ENCODE peak calls at places on chromosomes 16 and 17, in four cellular contexts. C is cardiac fibroblast, X is GM23338, K is right lobe of liver. A is an unnamed sample.

GRCh38 chr17:29107933-29108805 is 65.2 kb downstream of the PIPOX start:
- DNase-seq in C (no peak), X (no peak), K (peak), A (no peak)

GRCh38 chr17:44267818-44268490 is at the start of gene SLC4A1:
- DNase-seq in C (no peak), X (no peak), K (no peak), A (no peak)

GRCh38 chr16:14505846-14506245 is 124.2 kb downstream of the PARN start:
- DNase-seq in C (peak), X (no peak), K (no peak), A (no peak)

GRCh38 chr17:62732125-62732524 is 76.0 kb downstream of the MARCHF10 start:
- DNase-seq in C (no peak), X (no peak), K (no peak), A (no peak)

GRCh38 chr16:50395763-50396710 is 27.2 kb upstream of the BRD7 start:
- DNase-seq in C (no peak), X (no peak), K (no peak), A (no peak)

GRCh38 chr16:967077-967541 is 3.7 kb downstream of the LMF1 start:
- DNase-seq in C (no peak), X (no peak), K (peak), A (peak)

GRCh38 chr16:734208-734980 is 6.4 kb downstream of the CIAO3 start:
- DNase-seq in C (no peak), X (no peak), K (no peak), A (peak)

GRCh38 chr17:47708864-47709541 is 15.0 kb downstream of the TBKBP1 start:
- DNase-seq in C (peak), X (peak), K (peak), A (no peak)

GRCh38 chr17:66491213-66491612 is 188.8 kb downstream of the PRKCA start:
- DNase-seq in C (no peak), X (no peak), K (no peak), A (no peak)

GRCh38 chr16:55567382-55567781 is 898 bp downstream of the CAPNS2 start:
- DNase-seq in C (peak), X (no peak), K (no peak), A (no peak)

GRCh38 chr16:80006175-80006895 is 405.8 kb upstream of the MAF start:
- DNase-seq in C (peak), X (no peak), K (no peak), A (no peak)

GRCh38 chr16:27426423-27427408 is 24.7 kb downstream of the IL21R start:
- DNase-seq in C (peak), X (peak), K (no peak), A (peak)

GRCh38 chr16:66418165-66418962 is 8.7 kb upstream of the BEAN1 start:
- DNase-seq in C (no peak), X (no peak), K (no peak), A (no peak)

GRCh38 chr16:66511615-66512500 is 38.1 kb downstream of the TK2 start:
- DNase-seq in C (peak), X (peak), K (no peak), A (peak)

GRCh38 chr17:45824901-45825492 is 19.7 kb upstream of the SPPL2C start:
- DNase-seq in C (no peak), X (no peak), K (no peak), A (no peak)

GRCh38 chr17:55421179-55421934 is at the start of gene MMD:
- DNase-seq in C (no peak), X (peak), K (peak), A (peak)

GRCh38 chr16:67441907-67442306 is 11.0 kb downstream of the HSD11B2 start:
- DNase-seq in C (no peak), X (no peak), K (peak), A (no peak)

GRCh38 chr17:47966079-47966519 is 4.8 kb upstream of the CDK5RAP3 start:
- DNase-seq in C (no peak), X (no peak), K (no peak), A (no peak)

GRCh38 chr17:60600490-60601431 is 768 bp downstream of the PPM1D start:
- DNase-seq in C (peak), X (peak), K (peak), A (no peak)

GRCh38 chr16:82639666-82640336 is 13.0 kb downstream of the CDH13 start:
- DNase-seq in C (peak), X (peak), K (peak), A (no peak)

GRCh38 chr17:58311429-58311894 is 17.1 kb downstream of the TSPOAP1 start:
- DNase-seq in C (no peak), X (no peak), K (peak), A (no peak)

GRCh38 chr17:41920580-41920955 is 1.8 kb upstream of the ACLY start:
- DNase-seq in C (no peak), X (no peak), K (no peak), A (no peak)

GRCh38 chr17:64063766-64064224 is 43.4 kb upstream of the ICAM2 start:
- DNase-seq in C (peak), X (peak), K (peak), A (no peak)
- TF ChIP-seq CTCF in C (peak), X (peak), K (peak), A (peak)

GRCh38 chr17:34443832-34444469 is 80.9 kb upstream of the CCL1 start:
- DNase-seq in C (no peak), X (peak), K (no peak), A (no peak)
- TF ChIP-seq CTCF in C (no peak), X (peak), K (peak), A (peak)

GRCh38 chr17:81338301-81339179 is 43.4 kb upstream of the SLC38A10 start:
- DNase-seq in C (no peak), X (no peak), K (peak), A (no peak)
- TF ChIP-seq CTCF in C (no peak), X (peak), K (no peak), A (peak)

GRCh38 chr17:33712120-33712519 is 419.0 kb upstream of the ASIC2 start:
- DNase-seq in C (no peak), X (peak), K (no peak), A (no peak)
- TF ChIP-seq CTCF in C (no peak), X (peak), K (peak), A (no peak)

DNA sequence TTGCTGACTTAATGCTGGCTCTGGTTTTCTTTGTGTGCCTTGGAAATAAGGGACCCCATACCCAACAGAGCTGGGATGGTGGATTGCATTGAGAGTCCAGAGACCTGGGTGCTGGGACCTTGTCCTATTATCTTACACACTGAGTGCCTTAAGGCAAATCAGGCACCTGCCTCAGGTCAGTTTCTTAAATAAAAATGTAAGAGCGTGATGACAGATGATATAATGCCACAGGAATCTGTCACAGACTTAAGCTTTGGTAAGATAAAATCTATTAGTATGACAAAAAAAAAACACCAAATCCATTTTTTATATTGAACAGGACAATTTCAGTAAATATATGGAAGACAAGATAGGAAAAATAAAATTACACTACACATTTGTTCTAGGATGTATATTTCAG is 1.6 kb downstream of the MT1A start:
- DNase-seq in C (no peak), X (no peak), K (no peak), A (no peak)
- TF ChIP-seq CTCF in C (no peak), X (no peak), K (no peak), A (no peak)

DNA sequence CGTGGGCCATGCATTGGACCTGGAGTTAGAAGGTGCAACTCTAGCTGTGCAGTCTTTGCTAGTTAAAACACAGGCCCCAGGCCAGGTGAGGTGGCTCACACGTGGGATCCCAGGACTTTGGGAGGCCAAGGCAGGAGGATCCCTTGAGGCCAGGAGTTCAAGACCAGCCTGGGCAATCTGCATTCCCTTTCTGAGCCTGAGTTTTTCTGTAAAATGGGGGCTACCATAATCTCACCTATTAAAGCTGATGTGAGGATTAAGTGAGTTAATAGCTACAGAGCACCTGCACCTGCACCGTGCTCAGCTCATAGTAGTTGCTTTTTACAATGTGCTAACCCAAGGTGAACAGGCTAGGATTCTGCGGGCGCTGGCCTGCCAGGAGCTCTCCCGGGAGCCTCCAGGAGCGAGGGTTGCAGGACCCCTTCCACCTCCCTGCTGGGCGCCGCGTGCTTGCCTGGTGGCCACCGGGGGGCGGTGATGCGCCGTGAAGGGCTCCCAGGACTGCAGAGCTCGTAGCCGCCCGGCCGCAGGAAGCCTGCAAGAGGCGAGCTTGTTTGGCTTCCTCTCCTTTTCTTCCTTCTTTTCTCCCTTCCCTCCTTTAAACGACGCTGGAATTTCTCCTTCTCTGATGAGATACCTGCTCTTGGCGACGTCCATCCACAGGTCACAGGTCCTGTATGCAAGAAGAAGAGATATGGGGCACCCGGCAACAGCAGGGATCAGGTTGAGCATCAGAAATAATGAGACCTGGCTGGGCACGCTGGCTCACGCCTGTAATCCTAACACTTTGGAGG is 51.3 kb downstream of the ZFP90 start:
- DNase-seq in C (peak), X (peak), K (peak), A (peak)
- TF ChIP-seq CTCF in C (peak), X (peak), K (peak), A (peak)

GRCh38 chr17:77106874-77107358 is 33.9 kb upstream of the SEC14L1 start:
- DNase-seq in C (no peak), X (peak), K (no peak), A (no peak)
- TF ChIP-seq CTCF in C (peak), X (no peak), K (no peak), A (no peak)

DNA sequence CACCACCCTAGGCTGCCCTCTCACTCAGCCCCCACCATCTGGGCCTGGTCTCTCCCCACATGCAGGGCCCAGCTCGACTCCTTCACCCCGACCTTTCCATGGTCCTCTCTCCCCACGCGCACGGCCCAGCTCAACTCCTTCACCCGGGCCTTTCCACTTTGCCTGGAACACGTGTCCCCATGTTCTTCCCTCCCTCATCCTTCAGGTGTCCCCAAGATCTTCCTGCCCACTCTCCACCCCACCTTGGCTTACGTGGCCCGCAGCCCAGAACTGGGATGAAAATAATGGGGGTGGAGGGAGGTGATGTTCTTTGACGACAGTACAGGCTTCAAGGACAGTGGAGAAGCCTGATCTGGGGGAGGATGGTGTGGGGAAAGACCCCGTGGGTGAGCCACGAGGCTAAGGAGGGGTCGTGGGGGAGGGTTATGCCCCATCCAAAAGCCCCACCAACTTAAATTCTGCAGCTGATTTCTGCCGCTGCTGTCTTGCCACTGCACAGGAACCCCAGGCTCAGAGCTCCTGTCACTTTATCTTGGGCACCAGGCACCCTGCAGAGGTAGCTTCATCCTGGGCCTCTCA is 9.9 kb upstream of the MEAK7 start:
- DNase-seq in C (no peak), X (no peak), K (peak), A (peak)
- TF ChIP-seq CTCF in C (no peak), X (no peak), K (no peak), A (no peak)

GRCh38 chr16:10597184-10597583 is 16.8 kb upstream of the EMP2 start:
- DNase-seq in C (no peak), X (no peak), K (no peak), A (no peak)
- TF ChIP-seq CTCF in C (no peak), X (peak), K (no peak), A (no peak)

GRCh38 chr16:85878875-85879274 is 20.1 kb upstream of the IRF8 start:
- DNase-seq in C (peak), X (peak), K (no peak), A (no peak)
- TF ChIP-seq CTCF in C (no peak), X (no peak), K (no peak), A (no peak)